ENCODE peak calls at places on chromosomes 13 and 19, in six cellular contexts. One of them, this sample, is unnamed.

GRCh38 chr13:73254827-73255226 is 196.0 kb downstream of the KLF5 start:
- DNase-seq in T-helper 17 cell: no peak
- DNase-seq in activated T-cell treated with anti-CD3 and anti-CD28 coated beads, Interleukin-2, amount 50 U/mL, for 1 hour: no peak
- DNase-seq in AG08395: no peak
- DNase-seq in KG1: no peak
- DNase-seq in omental fat pad: no peak
- DNase-seq in this sample: no peak

GRCh38 chr13:93080587-93080986 is 146.0 kb upstream of the GPC6 start:
- DNase-seq in T-helper 17 cell: no peak
- DNase-seq in activated T-cell treated with anti-CD3 and anti-CD28 coated beads, Interleukin-2, amount 50 U/mL, for 1 hour: no peak
- DNase-seq in AG08395: no peak
- DNase-seq in KG1: no peak
- DNase-seq in omental fat pad: no peak
- DNase-seq in this sample: no peak

GRCh38 chr13:26695891-26696311 is 64.7 kb downstream of the GPR12 start:
- DNase-seq in T-helper 17 cell: no peak
- DNase-seq in activated T-cell treated with anti-CD3 and anti-CD28 coated beads, Interleukin-2, amount 50 U/mL, for 1 hour: no peak
- DNase-seq in AG08395: no peak
- DNase-seq in KG1: no peak
- DNase-seq in omental fat pad: no peak
- DNase-seq in this sample: no peak

GRCh38 chr13:36151591-36151990 is 20.4 kb upstream of the DCLK1 start:
- DNase-seq in T-helper 17 cell: no peak
- DNase-seq in activated T-cell treated with anti-CD3 and anti-CD28 coated beads, Interleukin-2, amount 50 U/mL, for 1 hour: no peak
- DNase-seq in AG08395: no peak
- DNase-seq in KG1: no peak
- DNase-seq in omental fat pad: no peak
- DNase-seq in this sample: no peak

GRCh38 chr19:15563325-15563794 is 51.7 kb upstream of the CYP4F8 start:
- DNase-seq in T-helper 17 cell: no peak
- DNase-seq in activated T-cell treated with anti-CD3 and anti-CD28 coated beads, Interleukin-2, amount 50 U/mL, for 1 hour: no peak
- DNase-seq in AG08395: no peak
- DNase-seq in KG1: no peak
- DNase-seq in omental fat pad: no peak
- DNase-seq in this sample: no peak

GRCh38 chr19:55259540-55260210 is 858 bp upstream of the PPP6R1 start:
- DNase-seq in T-helper 17 cell: no peak
- DNase-seq in activated T-cell treated with anti-CD3 and anti-CD28 coated beads, Interleukin-2, amount 50 U/mL, for 1 hour: peak; percentile 30
- DNase-seq in AG08395: no peak
- DNase-seq in KG1: no peak
- DNase-seq in omental fat pad: no peak
- DNase-seq in this sample: no peak

GRCh38 chr19:18091217-18091608 is 4.5 kb upstream of the IL12RB1 start:
- DNase-seq in T-helper 17 cell: peak; percentile 74
- DNase-seq in activated T-cell treated with anti-CD3 and anti-CD28 coated beads, Interleukin-2, amount 50 U/mL, for 1 hour: peak; percentile 73
- DNase-seq in AG08395: no peak
- DNase-seq in KG1: peak; percentile 28
- DNase-seq in omental fat pad: no peak
- DNase-seq in this sample: peak; percentile 66

GRCh38 chr19:12139309-12139708 is 841 bp downstream of the ZNF20 start:
- DNase-seq in T-helper 17 cell: no peak
- DNase-seq in activated T-cell treated with anti-CD3 and anti-CD28 coated beads, Interleukin-2, amount 50 U/mL, for 1 hour: no peak
- DNase-seq in AG08395: no peak
- DNase-seq in KG1: no peak
- DNase-seq in omental fat pad: no peak
- DNase-seq in this sample: no peak

GRCh38 chr19:46328079-46328478 is 18.8 kb upstream of the PPP5C start:
- DNase-seq in T-helper 17 cell: no peak
- DNase-seq in activated T-cell treated with anti-CD3 and anti-CD28 coated beads, Interleukin-2, amount 50 U/mL, for 1 hour: no peak
- DNase-seq in AG08395: no peak
- DNase-seq in KG1: no peak
- DNase-seq in omental fat pad: no peak
- DNase-seq in this sample: no peak

GRCh38 chr13:57123660-57124059 is 17.1 kb upstream of the PRR20A start:
- DNase-seq in T-helper 17 cell: no peak
- DNase-seq in activated T-cell treated with anti-CD3 and anti-CD28 coated beads, Interleukin-2, amount 50 U/mL, for 1 hour: no peak
- DNase-seq in AG08395: no peak
- DNase-seq in KG1: no peak
- DNase-seq in omental fat pad: no peak
- DNase-seq in this sample: no peak

GRCh38 chr13:83780201-83780600 is 102.1 kb downstream of the SLITRK1 start:
- DNase-seq in T-helper 17 cell: no peak
- DNase-seq in activated T-cell treated with anti-CD3 and anti-CD28 coated beads, Interleukin-2, amount 50 U/mL, for 1 hour: no peak
- DNase-seq in AG08395: no peak
- DNase-seq in KG1: no peak
- DNase-seq in omental fat pad: no peak
- DNase-seq in this sample: no peak